ENCODE peak calls at places on chromosome 18, in seven cellular contexts. W is esophagus squamous epithelium, K is GM23338, P is GM23248, B is keratinocyte, R is tibial artery, C is left ventricle myocardium inferior. Y is an unnamed sample. For H3K4me1, the result is how much of the 10 kb centered on the place peaks cover.

GRCh38 chr18:51647346-51647745 is 449.9 kb upstream of the MEX3C start:
- DNase-seq in R (no peak), K (no peak), W (no peak), B (no peak), P (no peak), C (no peak), Y (no peak)

GRCh38 chr18:70363861-70364260 is 75.0 kb downstream of the SOCS6 start:
- DNase-seq in P (peak), W (no peak), R (no peak), K (no peak), C (no peak), B (no peak), Y (no peak)

GRCh38 chr18:41646915-41647314 is 308.1 kb upstream of the PIK3C3 start:
- DNase-seq in B (no peak), R (no peak), C (no peak), K (no peak), W (no peak), P (no peak), Y (no peak)

GRCh38 chr18:42141439-42141838 is 186.4 kb downstream of the PIK3C3 start:
- DNase-seq in R (no peak), P (peak), W (no peak), C (no peak), B (no peak), K (peak), Y (no peak)

GRCh38 chr18:66193394-66193793 is 410.5 kb downstream of the CDH19 start:
- DNase-seq in R (no peak), B (no peak), K (no peak), C (no peak), W (no peak), P (no peak), Y (no peak)

GRCh38 chr18:69723434-69723833 is 224.2 kb downstream of the CD226 start:
- DNase-seq in K (no peak), C (no peak), P (no peak), B (no peak), W (no peak), R (no peak), Y (no peak)

GRCh38 chr18:77249583-77250500 is at the start of gene GALR1:
- DNase-seq in C (no peak), R (no peak), P (peak), W (no peak), K (peak), B (no peak), Y (no peak)

GRCh38 chr18:3717626-3718025 is 267.7 kb downstream of the TGIF1 start:
- DNase-seq in R (no peak), C (no peak), B (no peak), W (no peak), P (no peak), K (no peak), Y (no peak)

GRCh38 chr18:61861372-61861771 is 31.4 kb downstream of the RNF152 start:
- DNase-seq in R (no peak), K (no peak), W (no peak), P (no peak), B (no peak), C (no peak), Y (no peak)

GRCh38 chr18:74760436-74760835 is 162.8 kb downstream of the ZNF407 start:
- DNase-seq in K (peak), R (no peak), W (no peak), C (no peak), P (no peak), B (no peak), Y (no peak)

GRCh38 chr18:69897397-69898108 is 50.1 kb downstream of the CD226 start:
- DNase-seq in W (no peak), R (no peak), C (no peak), P (no peak), K (no peak), B (no peak), Y (no peak)

GRCh38 chr18:11146947-11147345 is 2.4 kb downstream of the PIEZO2 start:
- DNase-seq in K (peak), P (no peak), C (no peak), R (no peak), W (no peak), B (no peak), Y (no peak)

GRCh38 chr18:78972930-78973331 is 6.7 kb upstream of the SALL3 start:
- DNase-seq in C (no peak), P (no peak), R (no peak), W (no peak), B (no peak), K (peak), Y (no peak)

GRCh38 chr18:76672627-76673026 is 149.7 kb upstream of the ZNF236 start:
- DNase-seq in C (no peak), B (no peak), W (no peak), K (no peak), P (peak), R (no peak), Y (no peak)

GRCh38 chr18:48858676-48859075 is 92.1 kb downstream of the SMAD7 start:
- DNase-seq in C (no peak), B (no peak), W (no peak), R (no peak), K (no peak), P (no peak), Y (no peak)

GRCh38 chr18:48884306-48885235 is 66.2 kb downstream of the SMAD7 start:
- DNase-seq in R (peak), K (no peak), B (no peak), C (no peak), W (no peak), P (no peak), Y (no peak)

GRCh38 chr18:32470136-32470712 is 458 bp downstream of the GAREM1 start:
- DNase-seq in B (no peak), C (peak), P (peak), R (peak), K (peak), W (no peak), Y (peak)

GRCh38 chr18:8607776-8608682 is 1.2 kb upstream of the RAB12 start:
- DNase-seq in C (no peak), B (no peak), K (no peak), W (no peak), R (no peak), P (peak), Y (no peak)

GRCh38 chr18:48230459-48231113 is 178.6 kb downstream of the ZBTB7C start:
- DNase-seq in K (peak), P (peak), B (no peak), W (no peak), C (no peak), R (no peak), Y (peak)

GRCh38 chr18:50579061-50579774 is 19.3 kb downstream of the MAPK4 start:
- DNase-seq in P (no peak), W (no peak), R (no peak), K (no peak), C (no peak), B (no peak), Y (no peak)

GRCh38 chr18:76349067-76349715 is 145.9 kb downstream of the ZNF516 start:
- DNase-seq in C (peak), R (no peak), W (no peak), K (peak), P (peak), B (peak), Y (peak)

GRCh38 chr18:76351961-76352581 is 143.0 kb downstream of the ZNF516 start:
- DNase-seq in B (no peak), R (no peak), W (no peak), C (peak), K (peak), P (peak), Y (no peak)

GRCh38 chr18:61935362-61935761 is 42.6 kb upstream of the RNF152 start:
- DNase-seq in P (no peak), W (no peak), R (no peak), B (no peak), C (no peak), K (no peak), Y (no peak)

GRCh38 chr18:23401400-23402347 is 51.4 kb upstream of the RIOK3 start:
- DNase-seq in B (no peak), C (no peak), R (no peak), K (peak), P (no peak), W (no peak), Y (peak)

GRCh38 chr18:67778016-67778415 is 261.5 kb upstream of the DSEL start:
- DNase-seq in B (no peak), W (no peak), K (no peak), R (no peak), C (no peak), P (no peak), Y (no peak)

GRCh38 chr18:35024965-35025364 is 16.2 kb upstream of the MAPRE2 start:
- DNase-seq in W (no peak), P (peak), C (peak), K (no peak), R (peak), B (no peak), Y (peak)

GRCh38 chr18:50706199-50706598 is 113.6 kb downstream of the MRO start:
- DNase-seq in P (no peak), R (no peak), B (no peak), C (no peak), W (no peak), K (no peak), Y (no peak)

GRCh38 chr18:59820663-59821062 is 79.1 kb upstream of the PMAIP1 start:
- DNase-seq in R (no peak), K (no peak), W (no peak), C (no peak), B (no peak), P (peak), Y (no peak)

GRCh38 chr18:58580623-58581022 is 48.3 kb downstream of the ALPK2 start:
- DNase-seq in P (peak), C (no peak), W (no peak), K (peak), R (no peak), B (no peak), Y (no peak)

DNA sequence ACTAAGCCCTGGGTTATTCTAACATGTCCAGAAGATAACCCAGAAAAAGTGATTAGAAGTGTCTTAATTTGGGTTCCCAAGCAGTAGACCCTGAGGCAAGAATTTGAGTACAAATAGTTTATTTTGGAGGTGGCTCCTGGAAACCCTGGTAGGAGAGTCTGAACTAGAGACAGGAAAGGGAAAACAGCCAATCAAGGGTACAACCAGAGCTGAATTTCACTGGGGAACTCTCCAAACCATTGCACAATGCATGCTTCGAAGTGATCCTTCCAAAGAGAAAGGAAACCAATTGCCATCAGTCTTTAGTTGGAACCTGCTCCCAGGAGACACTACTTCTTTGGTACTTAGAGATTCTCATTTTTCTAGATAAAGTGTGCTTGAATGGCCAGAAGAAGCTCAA is 361.5 kb downstream of the MBD2 start:
- DNase-seq in R (no peak), W (no peak), K (no peak), C (no peak), B (no peak), P (no peak), Y (no peak)
- H3K4me1 ChIP-seq in R (under half), W (under half), K (under half), C (under half), B (under half), P (under half), Y (under half)

DNA sequence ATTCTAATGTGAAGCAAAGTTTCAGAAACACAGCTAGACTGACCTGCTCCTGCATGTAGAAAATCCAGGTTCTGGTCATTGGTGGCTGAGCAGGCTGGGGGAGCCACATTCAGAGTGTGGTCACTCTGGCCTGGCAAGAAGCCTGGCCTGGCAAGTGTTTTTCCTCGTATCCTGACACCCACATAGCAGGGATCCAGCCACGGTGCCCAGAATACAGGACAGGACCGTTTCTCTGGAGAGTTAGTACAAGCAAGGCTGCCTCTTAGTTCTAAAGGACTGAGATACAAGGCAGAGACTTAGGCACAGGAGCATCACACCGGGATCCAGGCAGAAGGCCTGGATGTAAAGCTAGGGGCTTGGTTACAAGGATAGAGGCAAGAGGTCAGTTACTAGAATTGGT is 4.8 kb upstream of the LAMA1 start:
- DNase-seq in R (no peak), K (no peak), W (no peak), P (no peak), C (no peak), B (no peak), Y (no peak)
- H3K4me1 ChIP-seq in R (under half), K (under half), W (under half), P (under half), C (under half), B (under half), Y (under half)

GRCh38 chr18:55439036-55439435 is 149.0 kb downstream of the TCF4 start:
- DNase-seq in C (no peak), B (no peak), R (no peak), K (peak), W (no peak), P (no peak), Y (no peak)
- H3K4me1 ChIP-seq in C (under half), B (under half), R (under half), K (under half), W (under half), P (under half), Y (under half)

GRCh38 chr18:9771977-9772660 is 64.0 kb downstream of the RAB31 start:
- DNase-seq in C (no peak), R (no peak), W (no peak), K (no peak), P (no peak), B (no peak), Y (no peak)
- H3K4me1 ChIP-seq in C (under half), R (under half), W (under half), K (under half), P (under half), B (under half), Y (under half)

Y was measured in right lobe of liver.